ENCODE peak calls at places on chromosomes 4 and X, in ten cellular contexts. E is substantia nigra; Z is activated effector memory CD4-positive, alpha-beta T cell treated with anti-CD3 and anti-CD28 coated beads, Interleukin-2, amount 50 U/mL, for 16 hours; W is effector memory CD8-positive, alpha-beta T cell; C is fibroblast of pulmonary artery; Q is GF-D8; O is stromal cell of bone marrow; T is astrocyte of the spinal cord; A is Caki2; F is colonic mucosa. X is an unnamed sample.

GRCh38 chr4:39304651-39305050 is 61.5 kb downstream of the RFC1 start:
- DNase-seq in E (no peak), Z (no peak), W (no peak), C (no peak), Q (no peak), O (no peak), T (peak), A (peak), F (no peak), X (no peak)

GRCh38 chr4:40196724-40197281 is at the start of gene RHOH:
- DNase-seq in E (no peak), Z (peak), W (peak), C (no peak), Q (peak), O (no peak), T (no peak), A (no peak), F (peak), X (no peak)

GRCh38 chr4:65510976-65511375 is 159.3 kb downstream of the EPHA5 start:
- DNase-seq in E (no peak), Z (no peak), W (no peak), C (peak), Q (no peak), O (peak), T (peak), A (peak), F (no peak), X (peak)

GRCh38 chrX:107485019-107485418 is 35.6 kb downstream of the FRMPD3 start:
- DNase-seq in E (no peak), Z (no peak), W (no peak), C (no peak), Q (no peak), O (no peak), T (peak), A (no peak), F (no peak), X (no peak)

GRCh38 chrX:6904178-6904577 is 243.3 kb upstream of the STS start:
- DNase-seq in E (no peak), Z (no peak), W (no peak), C (no peak), Q (no peak), O (no peak), T (no peak), A (no peak), F (no peak), X (no peak)

GRCh38 chr4:7462509-7462971 is 27.8 kb upstream of the PSAPL1 start:
- DNase-seq in E (peak), Z (no peak), W (no peak), C (peak), Q (no peak), O (peak), T (no peak), A (peak), F (no peak), X (peak)

GRCh38 chr4:1080961-1081688 is 32.2 kb downstream of the RNF212 start:
- DNase-seq in E (no peak), Z (no peak), W (no peak), C (peak), Q (no peak), O (no peak), T (peak), A (peak), F (no peak), X (no peak)

GRCh38 chrX:39730671-39731389 is 366.9 kb downstream of the BCOR start:
- DNase-seq in E (peak), Z (peak), W (peak), C (peak), Q (no peak), O (peak), T (peak), A (peak), F (peak), X (peak)

GRCh38 chrX:50941638-50942037 is 31.1 kb downstream of the BMP15 start:
- DNase-seq in E (no peak), Z (no peak), W (no peak), C (no peak), Q (no peak), O (no peak), T (no peak), A (no peak), F (peak), X (no peak)

GRCh38 chr4:168451331-168451730 is 29.0 kb downstream of the DDX60L start:
- DNase-seq in E (no peak), Z (no peak), W (no peak), C (no peak), Q (no peak), O (no peak), T (no peak), A (no peak), F (no peak), X (no peak)

GRCh38 chr4:8238515-8239053 is 31.0 kb upstream of the HTRA3 start:
- DNase-seq in E (no peak), Z (no peak), W (no peak), C (no peak), Q (no peak), O (no peak), T (no peak), A (peak), F (no peak), X (no peak)

GRCh38 chr4:156512622-156513021 is 459.0 kb downstream of the PDGFC start:
- DNase-seq in E (no peak), Z (no peak), W (no peak), C (peak), Q (no peak), O (peak), T (peak), A (no peak), F (no peak), X (no peak)

GRCh38 chr4:54093609-54094240 is 6.2 kb upstream of the GSX2 start:
- DNase-seq in E (no peak), Z (peak), W (no peak), C (no peak), Q (no peak), O (no peak), T (no peak), A (no peak), F (no peak), X (no peak)

GRCh38 chrX:13120017-13120416 is 75.6 kb upstream of the FAM9C start:
- DNase-seq in E (no peak), Z (no peak), W (no peak), C (peak), Q (no peak), O (no peak), T (peak), A (no peak), F (peak), X (no peak)

GRCh38 chrX:68428431-68428830 is 4.9 kb downstream of the OPHN1 start:
- DNase-seq in E (no peak), Z (no peak), W (no peak), C (peak), Q (no peak), O (no peak), T (peak), A (peak), F (no peak), X (no peak)

GRCh38 chrX:9433596-9433995 is 31.3 kb upstream of the TBL1X start:
- DNase-seq in E (no peak), Z (no peak), W (no peak), C (no peak), Q (no peak), O (peak), T (peak), A (no peak), F (no peak), X (no peak)

GRCh38 chr4:54005475-54005874 is 58.9 kb downstream of the CHIC2 start:
- DNase-seq in E (no peak), Z (no peak), W (no peak), C (peak), Q (no peak), O (peak), T (peak), A (no peak), F (no peak), X (no peak)

GRCh38 chrX:53284684-53285447 is 3.5 kb upstream of the IQSEC2 start:
- DNase-seq in E (peak), Z (peak), W (peak), C (peak), Q (peak), O (no peak), T (peak), A (peak), F (peak), X (peak)

GRCh38 chr4:96003941-96004340 is 164.0 kb downstream of the PDHA2 start:
- DNase-seq in E (no peak), Z (no peak), W (no peak), C (peak), Q (no peak), O (no peak), T (no peak), A (no peak), F (no peak), X (no peak)

GRCh38 chr4:127965803-127966175 is 583 bp downstream of the ABHD18 start:
- DNase-seq in E (peak), Z (peak), W (peak), C (peak), Q (peak), O (no peak), T (no peak), A (no peak), F (peak), X (peak)

GRCh38 chrX:148537556-148538182 is 37.3 kb downstream of the AFF2 start:
- DNase-seq in E (no peak), Z (no peak), W (no peak), C (no peak), Q (no peak), O (no peak), T (no peak), A (no peak), F (no peak), X (no peak)

GRCh38 chr4:181854142-181854541 is 389.1 kb upstream of the TENM3 start:
- DNase-seq in E (no peak), Z (no peak), W (no peak), C (no peak), Q (no peak), O (no peak), T (no peak), A (no peak), F (no peak), X (no peak)

GRCh38 chrX:43559643-43560042 is 96.5 kb upstream of the MAOA start:
- DNase-seq in E (peak), Z (peak), W (peak), C (peak), Q (no peak), O (peak), T (peak), A (peak), F (peak), X (peak)

GRCh38 chr4:138555584-138555983 is 313.4 kb upstream of the SLC7A11 start:
- DNase-seq in E (no peak), Z (no peak), W (no peak), C (peak), Q (no peak), O (no peak), T (no peak), A (no peak), F (no peak), X (no peak)

GRCh38 chr4:90127706-90128345 is 632 bp downstream of the CCSER1 start:
- DNase-seq in E (no peak), Z (no peak), W (no peak), C (no peak), Q (no peak), O (no peak), T (peak), A (no peak), F (peak), X (peak)

GRCh38 chr4:170242471-170242870 is 152.7 kb upstream of the AADAT start:
- DNase-seq in E (no peak), Z (no peak), W (no peak), C (no peak), Q (no peak), O (no peak), T (no peak), A (no peak), F (no peak), X (no peak)

GRCh38 chr4:188196134-188196735 is 57.0 kb downstream of the TRIML1 start:
- DNase-seq in E (no peak), Z (no peak), W (no peak), C (no peak), Q (no peak), O (no peak), T (no peak), A (no peak), F (no peak), X (no peak)

GRCh38 chrX:19515615-19516105 is 352 bp upstream of the MAP3K15 start:
- DNase-seq in E (no peak), Z (no peak), W (no peak), C (no peak), Q (no peak), O (no peak), T (no peak), A (peak), F (no peak), X (no peak)